ENCODE peak calls at places on chromosome 16, in nine cellular contexts. D, I, C, H, O, U, N, A and Y are unnamed samples.
A peak's percentile ranks its signal among the peaks of the same experiment; 100 is the strongest.

GRCh38 chr16:73157861-73158260 is 109.9 kb upstream of the ZFHX3 start:
- DNase-seq in D (peak; percentile 32), I (no peak), C (no peak), H (no peak), O (no peak), U (no peak), N (no peak), A (no peak), Y (no peak)

GRCh38 chr16:57038151-57038550 is 48.8 kb downstream of the NLRC5 start:
- DNase-seq in D (no peak), I (no peak), C (no peak), H (no peak), O (no peak), U (no peak), N (no peak), A (peak; percentile 37), Y (no peak)

GRCh38 chr16:28261916-28262315 is 30.4 kb upstream of the SBK1 start:
- DNase-seq in D (no peak), I (no peak), C (no peak), H (no peak), O (no peak), U (no peak), N (no peak), A (no peak), Y (no peak)

GRCh38 chr16:51393381-51394005 is 242.4 kb upstream of the SALL1 start:
- DNase-seq in D (no peak), I (no peak), C (no peak), H (no peak), O (no peak), U (no peak), N (no peak), A (peak; percentile 48), Y (no peak)

GRCh38 chr16:81071816-81072215 is 5.2 kb downstream of the C16orf46 start:
- DNase-seq in D (peak; percentile 2), I (no peak), C (no peak), H (no peak), O (no peak), U (no peak), N (no peak), A (peak; percentile 14), Y (no peak)

GRCh38 chr16:88746511-88746910 is 38.5 kb downstream of the PIEZO1 start:
- DNase-seq in D (peak; percentile 34), I (no peak), C (no peak), H (peak; percentile 83), O (no peak), U (no peak), N (no peak), A (no peak), Y (no peak)

GRCh38 chr16:27431773-27432599 is 30.0 kb downstream of the IL21R start:
- DNase-seq in D (no peak), I (peak; percentile 5), C (no peak), H (no peak), O (peak; percentile 21), U (no peak), N (no peak), A (no peak), Y (no peak)

GRCh38 chr16:35599429-35600165 is 2140.2 kb downstream of the TP53TG3F start:
- DNase-seq in D (no peak), I (no peak), C (no peak), H (no peak), O (no peak), U (no peak), N (no peak), A (no peak), Y (no peak)

GRCh38 chr16:88069397-88070168 is 118.3 kb downstream of the BANP start:
- DNase-seq in D (no peak), I (no peak), C (peak; percentile 65), H (no peak), O (peak; percentile 45), U (no peak), N (no peak), A (no peak), Y (peak; percentile 93)

GRCh38 chr16:53433930-53434435 is 288 bp upstream of the RBL2 start:
- DNase-seq in D (no peak), I (no peak), C (no peak), H (no peak), O (no peak), U (peak; percentile 57), N (peak; percentile 84), A (peak; percentile 83), Y (no peak)

GRCh38 chr16:31382485-31383161 is 10.5 kb upstream of the ITGAD start:
- DNase-seq in D (peak; percentile 63), I (peak; percentile 70), C (peak; percentile 92), H (peak; percentile 64), O (peak; percentile 67), U (peak; percentile 25), N (peak; percentile 81), A (peak; percentile 66), Y (peak; percentile 68)

GRCh38 chr16:82990155-82990554 is 363.4 kb downstream of the CDH13 start:
- DNase-seq in D (peak; percentile 62), I (no peak), C (no peak), H (no peak), O (no peak), U (no peak), N (no peak), A (peak; percentile 65), Y (no peak)

GRCh38 chr16:84582958-84583516 is 34.8 kb downstream of the COTL1 start:
- DNase-seq in D (no peak), I (no peak), C (no peak), H (no peak), O (no peak), U (no peak), N (no peak), A (no peak), Y (no peak)

GRCh38 chr16:31455601-31456314 is 3.5 kb upstream of the ARMC5 start:
- DNase-seq in D (peak; percentile 65), I (peak; percentile 39), C (no peak), H (no peak), O (no peak), U (no peak), N (peak; percentile 53), A (no peak), Y (peak; percentile 5)

GRCh38 chr16:72025404-72026114 is 17.0 kb downstream of the DHODH start:
- DNase-seq in D (no peak), I (no peak), C (no peak), H (no peak), O (no peak), U (no peak), N (no peak), A (no peak), Y (no peak)

GRCh38 chr16:29315916-29316517 is 90.5 kb downstream of the NPIPB11 start:
- DNase-seq in D (peak; percentile 21), I (no peak), C (peak; percentile 74), H (no peak), O (no peak), U (no peak), N (no peak), A (no peak), Y (no peak)